ENCODE peak calls at places on chromosomes 4 and X, in four cellular contexts. X is sigmoid colon, Y is aorta, I is ovary. K is an unnamed sample.

GRCh38 chrX:45992402-45993123 is 552.7 kb downstream of the ZNF674 start:
- DNase-seq in X (no peak), Y (no peak), I (no peak), K (no peak)

GRCh38 chr4:169410839-169411770 is 140.3 kb upstream of the SH3RF1 start:
- DNase-seq in X (no peak), Y (no peak), I (no peak), K (no peak)

GRCh38 chr4:181976743-181977142 is 266.5 kb upstream of the TENM3 start:
- DNase-seq in X (no peak), Y (no peak), I (no peak), K (no peak)

GRCh38 chr4:123073650-123074049 is 151.3 kb upstream of the NUDT6 start:
- DNase-seq in X (no peak), Y (no peak), I (no peak), K (no peak)

GRCh38 chrX:64782923-64783322 is 193.3 kb downstream of the ZC4H2 start:
- DNase-seq in X (no peak), Y (no peak), I (no peak), K (no peak)

GRCh38 chr4:174210354-174210753 is 73.1 kb downstream of the FBXO8 start:
- DNase-seq in X (no peak), Y (no peak), I (no peak), K (no peak)

GRCh38 chr4:184961693-184962092 is 56.6 kb upstream of the HELT start:
- DNase-seq in X (no peak), Y (no peak), I (no peak), K (no peak)

GRCh38 chr4:40622913-40623312 is 6.8 kb downstream of the RBM47 start:
- DNase-seq in X (no peak), Y (no peak), I (no peak), K (no peak)

GRCh38 chrX:150615356-150615755 is 46.9 kb downstream of the MTM1 start:
- DNase-seq in X (no peak), Y (no peak), I (no peak), K (no peak)

GRCh38 chrX:39008554-39008953 is 207.3 kb downstream of the MID1IP1 start:
- DNase-seq in X (no peak), Y (no peak), I (no peak), K (no peak)

GRCh38 chr4:96149911-96150310 is 310.0 kb downstream of the PDHA2 start:
- DNase-seq in X (no peak), Y (no peak), I (no peak), K (no peak)

GRCh38 chr4:159016527-159017137 is 86.2 kb upstream of the RAPGEF2 start:
- DNase-seq in X (no peak), Y (no peak), I (peak; percentile 41), K (peak; percentile 62)
- H3K4me3 ChIP-seq in X (peak overlapping the region; percentile 19), Y (no peak overlapping the region), I (no peak overlapping the region), K (peak overlapping the region; percentile 14)

GRCh38 chrX:10518073-10518472 is 102.3 kb downstream of the MID1 start:
- DNase-seq in X (no peak), Y (no peak), I (no peak), K (no peak)
- H3K27ac ChIP-seq in X (peak overlapping the region; percentile 27), Y (no peak overlapping the region), I (no peak overlapping the region), K (no peak overlapping the region)

DNA sequence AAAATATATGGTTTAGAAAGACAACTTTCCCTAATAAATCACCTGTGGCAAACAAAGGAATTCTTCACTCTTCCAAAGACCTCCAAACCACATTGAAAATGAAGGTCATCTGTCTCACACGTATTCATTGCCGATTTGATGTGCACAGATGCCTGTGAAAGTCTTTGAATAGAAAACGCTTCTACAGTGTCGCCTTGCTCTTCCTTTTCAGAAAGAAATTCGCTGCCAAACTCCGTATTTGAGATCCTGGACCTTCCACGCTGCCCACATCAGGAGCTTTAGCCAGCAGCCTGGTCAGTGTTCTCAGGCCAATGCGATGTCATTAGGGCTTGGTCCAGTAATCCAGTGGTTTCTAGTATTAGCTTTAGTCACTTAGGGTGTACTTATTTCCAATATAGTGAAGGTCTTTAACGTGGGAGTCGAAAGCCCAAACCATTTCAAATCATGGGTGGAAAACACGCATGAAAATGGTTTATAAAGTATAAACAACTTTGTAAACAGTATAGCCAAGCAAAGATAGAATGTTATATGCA is 22.1 kb downstream of the SPINK2 start:
- DNase-seq in X (no peak), Y (no peak), I (no peak), K (no peak)
- H3K4me3 ChIP-seq in X (peak overlapping the region; percentile 58), Y (peak overlapping the region; percentile 91), I (peak overlapping the region; percentile 57), K (peak overlapping the region; percentile 67)

DNA sequence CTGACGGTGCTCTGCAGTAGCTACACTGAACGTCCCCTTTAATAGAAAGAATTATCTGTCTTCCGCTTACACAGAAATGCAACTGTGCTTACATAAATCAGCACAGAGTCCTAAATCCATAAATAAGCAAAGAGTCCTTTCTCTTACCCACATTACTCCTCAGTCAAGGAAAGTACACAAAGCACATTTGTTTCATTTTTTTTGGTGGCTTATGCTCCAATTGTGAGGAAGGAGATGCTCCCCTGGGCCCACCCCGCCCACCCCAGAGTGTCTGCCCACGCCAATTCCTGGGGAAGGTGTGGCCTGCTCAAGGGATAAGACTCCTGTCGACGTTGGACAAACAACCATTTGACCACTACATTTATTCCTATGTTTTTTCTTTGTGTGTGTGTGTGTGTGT is 53.8 kb downstream of the CPLX1 start:
- DNase-seq in X (no peak), Y (no peak), I (no peak), K (no peak)
- H3K27ac ChIP-seq in X (no peak overlapping the region), Y (no peak overlapping the region), I (no peak overlapping the region), K (peak overlapping the region; percentile 73)

GRCh38 chrX:19375546-19375945 is 31.8 kb downstream of the PDHA1 start:
- DNase-seq in X (no peak), Y (no peak), I (no peak), K (no peak)
- H3K4me3 ChIP-seq in X (no peak overlapping the region), Y (no peak overlapping the region), I (no peak overlapping the region), K (no peak overlapping the region)

DNA sequence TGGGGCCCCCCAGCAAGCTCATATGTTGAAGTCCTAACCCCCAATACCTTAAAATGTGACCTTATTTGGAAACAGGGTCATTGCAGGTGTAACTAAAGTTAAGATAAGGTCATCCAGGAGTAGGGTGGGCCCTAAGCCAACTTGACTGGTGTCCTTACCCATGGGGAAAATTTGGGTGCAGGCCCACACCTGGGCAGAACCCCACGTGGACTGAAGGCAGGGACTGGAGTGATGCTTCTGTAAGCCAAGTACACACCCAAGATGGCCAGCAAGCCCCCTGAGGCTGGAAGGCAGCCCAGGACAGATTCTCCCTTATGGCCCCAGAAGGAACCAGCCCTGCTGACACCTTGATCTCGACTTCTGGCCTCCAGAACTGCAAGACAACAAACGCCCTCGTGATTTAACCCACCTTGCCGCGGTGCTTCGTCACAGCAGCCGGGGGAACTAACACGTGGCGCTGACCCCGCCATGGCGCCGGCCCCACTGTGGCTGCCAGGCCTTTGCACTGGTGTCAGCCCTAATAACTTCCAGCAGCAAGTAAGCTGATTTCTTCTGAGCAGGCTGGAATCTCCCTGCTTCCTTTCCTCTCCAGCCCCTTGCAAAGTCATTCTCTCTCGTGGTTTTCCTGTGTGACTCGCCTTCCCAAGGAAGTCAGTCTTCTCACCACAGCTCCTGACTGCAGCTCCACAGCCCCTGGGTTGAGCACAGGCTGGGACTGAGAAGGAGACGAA is 23.2 kb upstream of the MXD4 start:
- DNase-seq in X (peak; percentile 50), Y (peak; percentile 35), I (peak; percentile 20), K (no peak)
- H3K27ac ChIP-seq in X (no peak overlapping the region), Y (no peak overlapping the region), I (no peak overlapping the region), K (no peak overlapping the region)

GRCh38 chr4:3685081-3685645 is 81.0 kb upstream of the ADRA2C start:
- DNase-seq in X (peak; percentile 22), Y (peak; percentile 23), I (peak; percentile 9), K (no peak)
- H3K4me3 ChIP-seq in X (no peak overlapping the region), Y (no peak overlapping the region), I (no peak overlapping the region), K (no peak overlapping the region)

DNA sequence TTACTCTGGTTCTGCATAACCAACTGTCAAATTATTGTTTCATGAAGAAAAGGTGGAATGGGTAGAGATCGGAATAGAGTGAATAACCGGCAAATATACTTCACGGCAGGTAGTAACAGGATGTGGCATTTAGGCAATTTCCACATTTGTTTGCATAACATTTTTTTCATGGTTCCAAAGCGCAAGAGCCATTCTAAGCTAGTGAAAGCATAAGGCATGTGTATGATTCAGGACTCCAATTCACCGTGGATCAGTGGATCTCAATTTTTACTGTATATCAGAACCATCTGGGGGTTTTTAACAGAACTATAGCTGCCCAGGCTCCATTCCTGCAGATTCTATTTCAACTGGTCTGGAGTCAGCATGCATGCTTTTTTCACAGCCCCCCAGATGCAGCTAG is 30.2 kb downstream of the AFAP1 start:
- DNase-seq in X (no peak), Y (no peak), I (no peak), K (no peak)
- H3K27ac ChIP-seq in X (peak overlapping the region; percentile 94), Y (peak overlapping the region; percentile 68), I (no peak overlapping the region), K (peak overlapping the region; percentile 92)

GRCh38 chrX:15781964-15782711 is 8.1 kb upstream of the ZRSR2 start:
- DNase-seq in X (no peak), Y (no peak), I (no peak), K (no peak)
- H3K4me3 ChIP-seq in X (no peak overlapping the region), Y (no peak overlapping the region), I (no peak overlapping the region), K (no peak overlapping the region)

GRCh38 chr4:87053064-87053693 is 118.4 kb downstream of the AFF1 start:
- DNase-seq in X (no peak), Y (no peak), I (no peak), K (no peak)

GRCh38 chr4:87053802-87054767 is 119.3 kb downstream of the AFF1 start:
- DNase-seq in X (no peak), Y (no peak), I (no peak), K (peak; percentile 76)

GRCh38 chr4:87055340-87055739 is 120.5 kb downstream of the AFF1 start:
- DNase-seq in X (no peak), Y (no peak), I (no peak), K (no peak)

GRCh38 chr4:87056884-87057283 is 122.1 kb downstream of the AFF1 start:
- DNase-seq in X (no peak), Y (no peak), I (no peak), K (no peak)

DNA sequence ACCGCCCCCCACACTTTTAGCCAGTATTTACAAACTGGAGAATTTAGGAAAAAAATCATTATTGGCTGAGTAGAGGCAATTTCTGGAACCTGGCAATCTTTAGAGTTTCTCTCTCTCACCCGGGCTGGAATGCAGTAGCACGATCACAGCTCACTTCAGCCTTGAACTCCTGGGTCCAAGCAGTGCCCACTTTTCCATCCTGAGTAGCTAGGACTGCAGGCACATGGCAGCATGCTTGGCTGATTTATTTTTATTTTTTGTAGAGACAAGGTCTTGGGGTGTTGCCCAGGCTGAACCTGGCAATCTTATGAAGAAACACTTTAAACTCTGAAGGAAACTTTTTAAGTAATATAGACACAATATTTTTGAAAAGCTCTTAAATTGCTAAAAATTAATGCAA is 120.1 kb downstream of the AFF1 start:
- DNase-seq in X (no peak), Y (no peak), I (no peak), K (no peak)
- H3K27ac ChIP-seq in X (peak overlapping the region; percentile 83), Y (peak overlapping the region; percentile 90), I (peak overlapping the region; percentile 74), K (peak overlapping the region; percentile 62)

K was measured in WERI-Rb-1.